ENCODE peak calls at places on chromosomes 7 and 10, in nine cellular contexts. T, I, A, B, P, M, Y, K and L are unnamed samples.

GRCh38 chr7:158705234-158705890 is 758 bp upstream of the NCAPG2 start:
- DNase-seq in T (no peak), I (no peak), A (peak; percentile 18), B (peak; percentile 19), P (no peak), M (no peak), Y (no peak), K (peak; percentile 44), L (peak; percentile 18)

GRCh38 chr7:157177333-157177993 is 38.7 kb downstream of the UBE3C start:
- DNase-seq in T (no peak), I (no peak), A (no peak), B (no peak), P (no peak), M (no peak), Y (no peak), K (no peak), L (no peak)

GRCh38 chr10:30027057-30028005 is 32.1 kb downstream of the JCAD start:
- DNase-seq in T (no peak), I (no peak), A (peak; percentile 4), B (no peak), P (peak; percentile 12), M (no peak), Y (no peak), K (peak; percentile 70), L (no peak)

GRCh38 chr7:134502463-134502862 is 24.9 kb upstream of the AKR1B10 start:
- DNase-seq in T (peak; percentile 84), I (no peak), A (peak; percentile 33), B (peak; percentile 87), P (no peak), M (no peak), Y (no peak), K (no peak), L (no peak)

GRCh38 chr10:20962165-20962564 is 65.1 kb upstream of the NEBL start:
- DNase-seq in T (peak; percentile 86), I (no peak), A (no peak), B (no peak), P (no peak), M (no peak), Y (no peak), K (no peak), L (no peak)

GRCh38 chr7:139775829-139776266 is 1.9 kb downstream of the HIPK2 start:
- DNase-seq in T (peak; percentile 94), I (peak; percentile 69), A (peak; percentile 79), B (peak; percentile 89), P (peak; percentile 73), M (peak; percentile 53), Y (peak; percentile 84), K (peak; percentile 83), L (peak; percentile 43)

GRCh38 chr7:105935250-105935649 is 27.8 kb upstream of the CDHR3 start:
- DNase-seq in T (no peak), I (no peak), A (peak; percentile 19), B (no peak), P (no peak), M (no peak), Y (no peak), K (no peak), L (no peak)

GRCh38 chr10:12380999-12381398 is 31.7 kb downstream of the CAMK1D start:
- DNase-seq in T (no peak), I (no peak), A (no peak), B (no peak), P (no peak), M (no peak), Y (no peak), K (no peak), L (no peak)

GRCh38 chr7:23349484-23350157 is 50.5 kb downstream of the MALSU1 start:
- DNase-seq in T (peak; percentile 67), I (no peak), A (peak; percentile 91), B (peak; percentile 85), P (peak; percentile 93), M (no peak), Y (no peak), K (no peak), L (peak; percentile 71)

GRCh38 chr10:124923684-124924083 is 18.2 kb upstream of the ZRANB1 start:
- DNase-seq in T (no peak), I (no peak), A (no peak), B (no peak), P (no peak), M (no peak), Y (no peak), K (no peak), L (no peak)
- H3K79me2 ChIP-seq in T (peaks cover 91% of the 10 kb centered on the region), I (peaks cover 95% of the 10 kb centered on the region), A (peaks cover 98% of the 10 kb centered on the region), B (peaks cover 100% of the 10 kb centered on the region), P (peaks cover 97% of the 10 kb centered on the region), M (peaks cover 92% of the 10 kb centered on the region), Y (peaks cover 99% of the 10 kb centered on the region), K (peaks cover 100% of the 10 kb centered on the region), L (peaks cover 100% of the 10 kb centered on the region)

GRCh38 chr10:59310324-59310914 is 51.9 kb downstream of the FAM13C start:
- DNase-seq in T (no peak), I (no peak), A (no peak), B (no peak), P (no peak), M (no peak), Y (no peak), K (no peak), L (no peak)
- H3K27ac ChIP-seq in T (no peak overlapping the region), I (no peak overlapping the region), A (no peak overlapping the region), B (no peak overlapping the region), P (no peak overlapping the region), M (no peak overlapping the region), Y (no peak overlapping the region), K (no peak overlapping the region), L (no peak overlapping the region)

GRCh38 chr7:2520808-2521146 is 1.2 kb downstream of the LFNG start:
- DNase-seq in T (no peak), I (no peak), A (no peak), B (peak; percentile 53), P (no peak), M (no peak), Y (no peak), K (no peak), L (no peak)
- H3K4me1 ChIP-seq in T (peaks cover 31% of the 10 kb centered on the region), I (peaks cover 71% of the 10 kb centered on the region), A (peaks cover 54% of the 10 kb centered on the region), B (peaks cover 36% of the 10 kb centered on the region), P (peaks cover 82% of the 10 kb centered on the region), M (peaks cover 59% of the 10 kb centered on the region), Y (peaks cover 58% of the 10 kb centered on the region), K (peaks cover 62% of the 10 kb centered on the region), L (peaks cover 67% of the 10 kb centered on the region)

GRCh38 chr10:70410608-70411007 is 6.7 kb downstream of the EIF4EBP2 start:
- DNase-seq in T (no peak), I (no peak), A (no peak), B (peak; percentile 32), P (no peak), M (no peak), Y (no peak), K (no peak), L (no peak)
- H3K79me2 ChIP-seq in T (peaks cover 69% of the 10 kb centered on the region), I (peaks cover 67% of the 10 kb centered on the region), A (peaks cover 87% of the 10 kb centered on the region), B (peaks cover 98% of the 10 kb centered on the region), P (peaks cover 85% of the 10 kb centered on the region), M (peaks cover 92% of the 10 kb centered on the region), Y (peaks cover 93% of the 10 kb centered on the region), K (peaks cover 92% of the 10 kb centered on the region), L (peaks cover 98% of the 10 kb centered on the region)

DNA sequence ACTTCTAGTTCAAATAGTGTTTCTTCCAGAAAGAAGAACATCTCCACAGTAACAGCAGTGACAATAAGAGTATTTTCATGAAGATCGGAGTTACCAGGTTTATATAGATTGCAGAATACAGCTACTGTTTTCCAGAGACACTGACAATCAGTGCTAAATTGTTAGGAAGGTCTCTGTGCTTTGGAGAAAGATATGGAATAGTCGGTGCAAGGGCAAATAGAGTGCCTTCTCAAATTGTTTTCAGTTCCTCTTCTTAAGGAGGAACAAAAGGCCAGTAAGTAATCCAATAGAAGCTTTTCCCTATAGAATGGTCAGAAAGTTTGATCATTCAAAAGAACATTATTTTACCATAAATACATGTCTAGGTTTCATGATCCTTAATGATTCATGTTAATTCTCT is 2.6 kb upstream of the KIAA1217 start:
- DNase-seq in T (no peak), I (no peak), A (no peak), B (no peak), P (no peak), M (no peak), Y (no peak), K (no peak), L (no peak)
- H3K27ac ChIP-seq in T (no peak overlapping the region), I (no peak overlapping the region), A (peak overlapping the region; percentile 98), B (no peak overlapping the region), P (no peak overlapping the region), M (no peak overlapping the region), Y (peak overlapping the region; percentile 94), K (no peak overlapping the region), L (no peak overlapping the region)